ENCODE peak calls at places on chromosome 6, in six cellular contexts. J is HCT116, S is fibroblast of lung, Q is esophagus muscularis mucosa, U is hepatocyte, I is PC-3. P is an unnamed sample.

GRCh38 chr6:157092736-157093135 is 230.6 kb downstream of the TMEM242 start:
- DNase-seq in S (no peak), I (no peak), Q (no peak), J (no peak), U (no peak), P (peak; percentile 41)

GRCh38 chr6:32075781-32076494 is 33.2 kb downstream of the TNXB start:
- DNase-seq in I (peak; percentile 14), J (no peak), S (no peak), Q (no peak), U (no peak), P (no peak)

GRCh38 chr6:27290850-27291208 is 21.2 kb downstream of the POM121L2 start:
- DNase-seq in U (no peak), S (no peak), I (no peak), Q (no peak), J (no peak), P (no peak)

GRCh38 chr6:152472325-152472724 is 164.8 kb downstream of the SYNE1 start:
- DNase-seq in S (no peak), I (no peak), Q (no peak), J (no peak), U (no peak), P (no peak)

GRCh38 chr6:32816746-32817204 is at the start of gene HLA-DOB:
- DNase-seq in U (peak; percentile 49), Q (peak; percentile 55), S (peak; percentile 8), I (peak; percentile 76), J (peak; percentile 40), P (peak; percentile 14)

GRCh38 chr6:41097467-41098090 is 24.8 kb downstream of the NFYA start:
- DNase-seq in U (no peak), Q (no peak), I (no peak), J (no peak), S (peak; percentile 17), P (no peak)

GRCh38 chr6:109055771-109056235 is 38.8 kb downstream of the SESN1 start:
- DNase-seq in S (peak; percentile 39), I (no peak), J (no peak), Q (no peak), U (no peak), P (peak; percentile 69)

GRCh38 chr6:63805808-63806572 is 170.4 kb downstream of the PHF3 start:
- DNase-seq in Q (no peak), S (peak; percentile 92), U (peak; percentile 62), I (peak; percentile 92), J (no peak), P (no peak)

GRCh38 chr6:35368038-35368887 is 25.9 kb downstream of the PPARD start:
- DNase-seq in I (peak; percentile 64), S (no peak), U (peak; percentile 45), Q (no peak), J (peak; percentile 93), P (no peak)

GRCh38 chr6:2518029-2518428 is 232.7 kb downstream of the MYLK4 start:
- DNase-seq in S (no peak), I (peak; percentile 57), Q (no peak), U (no peak), J (no peak), P (no peak)

GRCh38 chr6:2514965-2515543 is 235.7 kb downstream of the MYLK4 start:
- DNase-seq in U (peak; percentile 75), S (no peak), Q (no peak), I (no peak), J (no peak), P (no peak)

GRCh38 chr6:2510341-2510740 is 240.4 kb downstream of the MYLK4 start:
- DNase-seq in Q (no peak), J (no peak), U (no peak), S (peak; percentile 49), I (no peak), P (no peak)

GRCh38 chr6:2516059-2516458 is 234.7 kb downstream of the MYLK4 start:
- DNase-seq in I (no peak), J (no peak), U (no peak), Q (no peak), S (no peak), P (no peak)
- H3K4me3 ChIP-seq in I (no peak overlapping the region), J (no peak overlapping the region), U (no peak overlapping the region), Q (no peak overlapping the region), S (no peak overlapping the region), P (no peak overlapping the region)

GRCh38 chr6:150189176-150189575 is 46.3 kb downstream of the PPP1R14C start:
- DNase-seq in I (no peak), S (no peak), J (no peak), Q (no peak), U (no peak), P (no peak)
- TF ChIP-seq CTCF in I (peak; percentile 18), S (no peak), J (no peak), Q (no peak), U (no peak), P (no peak)

DNA sequence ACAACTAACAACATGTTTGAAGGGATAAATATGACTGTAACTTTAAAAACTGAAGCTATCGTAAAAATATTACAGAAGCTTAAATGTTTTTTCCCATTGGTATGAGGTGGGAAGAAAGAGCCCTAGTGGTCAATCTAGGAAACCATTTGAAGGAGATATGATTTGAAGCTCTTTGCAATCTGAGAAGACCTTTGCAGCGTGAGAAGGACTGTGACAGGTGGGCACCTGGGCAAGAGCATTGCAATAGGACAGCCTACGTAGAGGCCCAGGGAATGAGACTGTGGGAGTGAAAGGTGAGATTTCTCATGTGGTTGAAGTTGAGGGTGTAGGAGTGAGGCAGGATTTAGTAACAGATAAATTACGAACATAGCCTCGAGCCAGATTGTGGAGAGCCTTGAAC is 108.0 kb upstream of the PDE7B start:
- DNase-seq in Q (no peak), I (no peak), J (no peak), U (no peak), S (no peak), P (no peak)
- H3K4me1 ChIP-seq in Q (no peaks in the 10 kb centered on the region), I (peaks cover 10% of the 10 kb centered on the region), J (no peaks in the 10 kb centered on the region), U (no peaks in the 10 kb centered on the region), S (no peaks in the 10 kb centered on the region), P (no peaks in the 10 kb centered on the region)

GRCh38 chr6:124962617-124963415 is 579 bp downstream of the RNF217 start:
- DNase-seq in Q (no peak), U (peak; percentile 65), S (peak; percentile 52), J (no peak), I (peak; percentile 25), P (peak; percentile 50)

GRCh38 chr6:124964764-124965105 is 2.5 kb downstream of the RNF217 start:
- DNase-seq in I (peak; percentile 23), J (no peak), Q (no peak), S (no peak), U (no peak), P (no peak)

GRCh38 chr6:124961784-124962611 is at the start of gene RNF217:
- DNase-seq in Q (no peak), U (peak; percentile 71), I (peak; percentile 27), J (no peak), S (peak; percentile 77), P (peak; percentile 81)

GRCh38 chr6:124963416-124964083 is 1.3 kb downstream of the RNF217 start:
- DNase-seq in I (peak; percentile 19), J (no peak), Q (no peak), U (peak; percentile 21), S (peak; percentile 73), P (peak; percentile 32)

DNA sequence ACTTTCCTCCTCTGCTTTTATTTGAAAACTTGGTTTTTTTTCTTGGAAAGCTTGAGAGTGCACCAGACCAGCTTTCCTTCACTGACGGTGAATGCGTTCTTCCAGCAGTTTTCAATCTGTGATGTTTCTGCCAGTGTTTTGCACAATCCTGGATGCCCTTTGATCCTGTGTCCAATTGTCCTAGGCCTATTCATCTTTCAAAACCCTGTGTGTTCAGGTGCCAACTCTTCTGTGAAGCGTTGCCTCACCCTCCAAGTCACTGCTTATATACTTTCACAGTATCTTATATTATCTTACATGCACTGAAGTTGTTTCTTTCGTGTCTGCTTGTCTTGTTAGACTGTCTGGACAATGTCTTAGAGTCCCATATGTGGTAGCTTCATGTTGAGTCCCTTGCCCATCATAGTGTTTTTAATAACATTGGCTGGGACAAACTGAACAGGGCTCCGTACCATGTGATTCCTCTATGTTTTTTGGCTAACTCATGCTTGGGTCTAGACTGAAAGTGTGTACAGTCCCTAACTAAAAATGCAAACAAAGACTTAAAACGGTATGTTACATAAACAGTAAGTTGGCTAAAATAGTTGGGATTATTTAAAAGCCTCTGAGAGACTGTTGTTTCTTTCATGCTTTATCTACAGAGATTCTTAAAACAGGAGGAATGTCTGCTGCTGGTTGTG is 2.0 kb downstream of the RNF217 start:
- DNase-seq in I (no peak), Q (no peak), U (peak; percentile 37), J (no peak), S (peak; percentile 88), P (peak; percentile 69)
- H3K4me3 ChIP-seq in I (peak overlapping the region; percentile 76), Q (peak overlapping the region; percentile 88), U (peak overlapping the region; percentile 27), J (peak overlapping the region; percentile 66), S (peak overlapping the region; percentile 85), P (peak overlapping the region; percentile 60)

P was measured in cardiac muscle cell.